ENCODE peak calls at places on chromosomes 12 and 14, in eight cellular contexts. S, K, O, P, W, U, A and M are unnamed samples.

GRCh38 chr12:57576613-57577160 is 14.3 kb upstream of the PIP4K2C start:
- DNase-seq in K (no peak), W (no peak), U (no peak), O (peak; percentile 25), P (no peak), A (no peak), S (no peak), M (no peak)

GRCh38 chr14:74532246-74532645 is 38.7 kb downstream of the ISCA2 start:
- DNase-seq in P (no peak), U (no peak), S (no peak), K (no peak), W (no peak), O (no peak), A (no peak), M (no peak)

GRCh38 chr12:14840616-14841015 is 2.7 kb downstream of the ART4 start:
- DNase-seq in O (no peak), P (no peak), K (no peak), U (no peak), S (no peak), A (no peak), W (no peak), M (no peak)

GRCh38 chr14:104287301-104288009 is 149.1 kb downstream of the KIF26A start:
- DNase-seq in O (no peak), A (no peak), U (peak; percentile 7), K (no peak), S (no peak), W (peak; percentile 50), P (no peak), M (no peak)

GRCh38 chr12:59113831-59114273 is 193.5 kb upstream of the LRIG3 start:
- DNase-seq in K (peak; percentile 65), W (peak; percentile 84), O (peak; percentile 68), P (peak; percentile 66), A (peak; percentile 23), S (peak; percentile 58), U (peak; percentile 85), M (peak; percentile 34)

GRCh38 chr12:110102255-110102654 is 21.9 kb upstream of the IFT81 start:
- DNase-seq in U (peak; percentile 85), K (peak; percentile 71), P (peak; percentile 74), O (peak; percentile 67), S (no peak), W (no peak), A (peak; percentile 35), M (peak; percentile 43)

GRCh38 chr14:61296151-61296550 is 15.0 kb upstream of the TMEM30B start:
- DNase-seq in W (no peak), K (no peak), S (no peak), A (no peak), P (no peak), U (no peak), O (no peak), M (no peak)

GRCh38 chr12:60402996-60403395 is 807.2 kb downstream of the SLC16A7 start:
- DNase-seq in W (no peak), S (no peak), K (no peak), U (no peak), O (no peak), A (no peak), P (no peak), M (no peak)

GRCh38 chr12:108826807-108827721 is 30.3 kb downstream of the SSH1 start:
- DNase-seq in K (no peak), U (no peak), P (no peak), W (no peak), O (no peak), A (no peak), S (no peak), M (no peak)

GRCh38 chr12:72966684-72967083 is 694.5 kb downstream of the TRHDE start:
- DNase-seq in A (no peak), U (no peak), S (no peak), P (no peak), K (no peak), O (no peak), W (no peak), M (no peak)

GRCh38 chr12:7042847-7043246 is 17.7 kb upstream of the C1S start:
- DNase-seq in P (peak; percentile 41), S (no peak), W (no peak), A (no peak), O (peak; percentile 71), U (no peak), K (peak; percentile 13), M (no peak)

GRCh38 chr12:124392991-124393790 is 98.3 kb downstream of the RFLNA start:
- DNase-seq in W (peak; percentile 96), K (no peak), U (no peak), S (peak; percentile 77), P (peak; percentile 62), O (no peak), A (no peak), M (no peak)

GRCh38 chr12:117054279-117054678 is 44.9 kb downstream of the TESC start:
- DNase-seq in K (no peak), A (no peak), O (no peak), S (no peak), U (no peak), W (no peak), P (no peak), M (no peak)

GRCh38 chr14:77139540-77140342 is 1.9 kb downstream of the ZDHHC22 start:
- DNase-seq in P (no peak), W (no peak), A (peak; percentile 37), S (no peak), O (no peak), K (peak; percentile 15), U (peak; percentile 90), M (no peak)

GRCh38 chr12:11542599-11542998 is 106.9 kb upstream of the ETV6 start:
- DNase-seq in A (no peak), W (no peak), S (no peak), O (no peak), P (no peak), K (no peak), U (no peak), M (no peak)

GRCh38 chr12:31324845-31325523 is 966 bp downstream of the SINHCAF start:
- DNase-seq in P (peak; percentile 42), O (peak; percentile 29), A (peak; percentile 75), S (no peak), K (peak; percentile 33), W (peak; percentile 80), U (peak; percentile 31), M (no peak)

DNA sequence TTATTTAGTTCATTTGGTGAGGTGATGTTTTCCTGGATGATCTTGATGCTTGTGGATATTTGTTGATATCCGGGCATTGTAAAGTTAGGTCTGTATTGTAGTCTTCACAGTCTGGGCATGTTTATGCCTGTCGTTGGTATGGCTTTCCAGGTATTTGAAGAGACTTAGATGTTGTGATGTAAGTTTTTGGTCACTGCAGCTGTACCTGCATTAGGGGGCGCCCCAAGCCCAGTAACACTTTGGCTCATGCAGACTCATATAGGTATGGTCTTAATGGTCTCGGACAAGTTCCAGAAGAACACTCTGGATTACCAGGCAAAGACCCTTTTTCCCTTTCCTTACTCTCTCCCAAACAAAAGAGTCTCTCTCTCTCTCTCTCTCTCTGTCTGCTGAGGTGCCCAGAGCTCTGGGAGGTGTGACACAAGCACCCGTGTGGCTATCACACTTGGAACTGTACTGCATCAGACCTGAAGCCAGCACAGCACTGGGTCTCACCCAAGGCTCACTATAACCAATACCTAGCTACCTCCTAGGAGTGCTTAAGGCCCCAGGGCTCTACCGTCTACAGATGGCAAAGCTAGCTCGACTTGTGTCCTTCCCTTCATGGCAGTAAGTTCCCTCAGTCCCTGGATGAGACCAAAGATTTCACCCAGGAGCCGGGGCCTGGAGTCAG is 425.8 kb upstream of the ATXN7L3B start:
- DNase-seq in O (peak; percentile 85), S (no peak), K (peak; percentile 7), P (no peak), A (no peak), W (no peak), U (peak; percentile 72), M (no peak)
- TF ChIP-seq CTCF in O (peak; percentile 67), S (no peak), K (no peak), P (no peak), A (no peak), W (no peak), U (peak; percentile 65), M (peak; percentile 30)

GRCh38 chr12:12612403-12612802 is 727 bp downstream of the CREBL2 start:
- DNase-seq in S (no peak), W (no peak), A (no peak), O (peak; percentile 64), U (no peak), P (peak; percentile 53), K (peak; percentile 53), M (no peak)

GRCh38 chr12:12610711-12611110 is 965 bp upstream of the CREBL2 start:
- DNase-seq in A (no peak), P (no peak), S (no peak), O (no peak), U (no peak), W (no peak), K (no peak), M (no peak)

GRCh38 chr12:12609692-12610091 is 2.0 kb upstream of the CREBL2 start:
- DNase-seq in S (no peak), U (no peak), K (no peak), A (no peak), O (no peak), W (no peak), P (no peak), M (no peak)

GRCh38 chr12:12613334-12613733 is 1.7 kb downstream of the CREBL2 start:
- DNase-seq in A (no peak), K (no peak), P (no peak), S (no peak), U (no peak), W (no peak), O (no peak), M (no peak)

GRCh38 chr12:12611512-12612306 is at the start of gene CREBL2:
- DNase-seq in W (peak; percentile 97), K (peak; percentile 90), U (peak; percentile 88), O (peak; percentile 89), S (peak; percentile 90), P (peak; percentile 91), A (peak; percentile 92), M (peak; percentile 76)
- TF ChIP-seq CTCF in W (no peak), K (no peak), U (no peak), O (no peak), S (no peak), P (no peak), A (no peak), M (no peak)

GRCh38 chr12:115774148-115774905 is 503.2 kb downstream of the MED13L start:
- DNase-seq in A (no peak), W (no peak), S (no peak), O (no peak), U (no peak), P (no peak), K (no peak), M (no peak)

GRCh38 chr12:115771601-115772000 is 505.9 kb downstream of the MED13L start:
- DNase-seq in W (no peak), A (no peak), P (no peak), O (no peak), K (no peak), U (no peak), S (no peak), M (no peak)

GRCh38 chr12:115767921-115768320 is 509.6 kb downstream of the MED13L start:
- DNase-seq in K (no peak), U (no peak), W (no peak), S (no peak), P (no peak), O (no peak), A (no peak), M (no peak)

GRCh38 chr12:115770643-115771042 is 506.9 kb downstream of the MED13L start:
- DNase-seq in P (no peak), O (no peak), S (no peak), U (no peak), A (no peak), K (no peak), W (no peak), M (no peak)

GRCh38 chr12:115771065-115771464 is 506.4 kb downstream of the MED13L start:
- DNase-seq in K (peak; percentile 2), W (no peak), P (peak; percentile 45), U (no peak), A (no peak), O (peak; percentile 1), S (no peak), M (no peak)
- TF ChIP-seq CTCF in K (no peak), W (no peak), P (peak; percentile 59), U (no peak), A (no peak), O (no peak), S (no peak), M (no peak)

GRCh38 chr12:21773263-21773741 is 1.2 kb downstream of the KCNJ8 start:
- DNase-seq in W (peak; percentile 83), A (no peak), O (peak; percentile 4), U (peak; percentile 77), S (no peak), K (no peak), P (no peak), M (no peak)
- TF ChIP-seq CTCF in W (no peak), A (peak; percentile 5), O (peak; percentile 39), U (peak; percentile 10), S (no peak), K (no peak), P (peak; percentile 44), M (no peak)